ENCODE peak calls at places on chromosome 17, in ten cellular contexts. One of them, this sample, is unnamed.

GRCh38 chr17:31096106-31096436 is 1.3 kb downstream of the NF1 start:
- DNase-seq in CD8-positive, alpha-beta memory T cell: no peak
- DNase-seq in heart left ventricle: no peak
- DNase-seq in SK-N-SH: peak; percentile 42
- DNase-seq in PC-3: peak; percentile 1
- DNase-seq in OCI-LY7: no peak
- DNase-seq in body of pancreas: no peak
- DNase-seq in SJSA1: peak; percentile 44
- DNase-seq in Caco-2: no peak
- DNase-seq in aorta: no peak
- DNase-seq in this sample: peak; percentile 14

GRCh38 chr17:56297142-56297541 is 143.9 kb downstream of the ANKFN1 start:
- DNase-seq in CD8-positive, alpha-beta memory T cell: no peak
- DNase-seq in heart left ventricle: no peak
- DNase-seq in SK-N-SH: no peak
- DNase-seq in PC-3: no peak
- DNase-seq in OCI-LY7: no peak
- DNase-seq in body of pancreas: no peak
- DNase-seq in SJSA1: peak; percentile 87
- DNase-seq in Caco-2: no peak
- DNase-seq in aorta: no peak
- DNase-seq in this sample: peak; percentile 28

GRCh38 chr17:76597156-76598003 is 11.7 kb upstream of the ST6GALNAC2 start:
- DNase-seq in CD8-positive, alpha-beta memory T cell: no peak
- DNase-seq in heart left ventricle: no peak
- DNase-seq in SK-N-SH: no peak
- DNase-seq in PC-3: peak; percentile 42
- DNase-seq in OCI-LY7: peak; percentile 21
- DNase-seq in body of pancreas: peak; percentile 35
- DNase-seq in SJSA1: no peak
- DNase-seq in Caco-2: no peak
- DNase-seq in aorta: peak; percentile 19
- DNase-seq in this sample: no peak

GRCh38 chr17:82234211-82235055 is 5.6 kb downstream of the SLC16A3 start:
- DNase-seq in CD8-positive, alpha-beta memory T cell: no peak
- DNase-seq in heart left ventricle: peak; percentile 62
- DNase-seq in SK-N-SH: no peak
- DNase-seq in PC-3: no peak
- DNase-seq in OCI-LY7: peak; percentile 40
- DNase-seq in body of pancreas: no peak
- DNase-seq in SJSA1: peak; percentile 77
- DNase-seq in Caco-2: peak; percentile 73
- DNase-seq in aorta: no peak
- DNase-seq in this sample: no peak

GRCh38 chr17:56699186-56699895 is 105.8 kb downstream of the NOG start:
- DNase-seq in CD8-positive, alpha-beta memory T cell: no peak
- DNase-seq in heart left ventricle: no peak
- DNase-seq in SK-N-SH: peak; percentile 38
- DNase-seq in PC-3: peak; percentile 100
- DNase-seq in OCI-LY7: no peak
- DNase-seq in body of pancreas: peak; percentile 61
- DNase-seq in SJSA1: peak; percentile 100
- DNase-seq in Caco-2: peak; percentile 88
- DNase-seq in aorta: peak; percentile 80
- DNase-seq in this sample: no peak

GRCh38 chr17:27651411-27652345 is 20.7 kb downstream of the LGALS9 start:
- DNase-seq in CD8-positive, alpha-beta memory T cell: peak; percentile 57
- DNase-seq in heart left ventricle: no peak
- DNase-seq in SK-N-SH: peak; percentile 26
- DNase-seq in PC-3: peak; percentile 61
- DNase-seq in OCI-LY7: peak; percentile 33
- DNase-seq in body of pancreas: peak; percentile 71
- DNase-seq in SJSA1: peak; percentile 13
- DNase-seq in Caco-2: peak; percentile 74
- DNase-seq in aorta: peak; percentile 85
- DNase-seq in this sample: peak; percentile 52

GRCh38 chr17:71071837-71072236 is 902.5 kb downstream of the KCNJ2 start:
- DNase-seq in CD8-positive, alpha-beta memory T cell: no peak
- DNase-seq in heart left ventricle: no peak
- DNase-seq in SK-N-SH: peak; percentile 5
- DNase-seq in PC-3: peak; percentile 100
- DNase-seq in OCI-LY7: no peak
- DNase-seq in body of pancreas: peak; percentile 2
- DNase-seq in SJSA1: peak; percentile 64
- DNase-seq in Caco-2: no peak
- DNase-seq in aorta: no peak
- DNase-seq in this sample: no peak

GRCh38 chr17:76414334-76415295 is 30.2 kb downstream of the SPHK1 start:
- DNase-seq in CD8-positive, alpha-beta memory T cell: no peak
- DNase-seq in heart left ventricle: peak; percentile 91
- DNase-seq in SK-N-SH: peak; percentile 94
- DNase-seq in PC-3: no peak
- DNase-seq in OCI-LY7: no peak
- DNase-seq in body of pancreas: peak; percentile 73
- DNase-seq in SJSA1: no peak
- DNase-seq in Caco-2: no peak
- DNase-seq in aorta: peak; percentile 88
- DNase-seq in this sample: no peak

GRCh38 chr17:21288581-21289017 is 4.1 kb downstream of the MAP2K3 start:
- DNase-seq in CD8-positive, alpha-beta memory T cell: no peak
- DNase-seq in heart left ventricle: no peak
- DNase-seq in SK-N-SH: no peak
- DNase-seq in PC-3: peak; percentile 31
- DNase-seq in OCI-LY7: peak; percentile 81
- DNase-seq in body of pancreas: peak; percentile 44
- DNase-seq in SJSA1: no peak
- DNase-seq in Caco-2: no peak
- DNase-seq in aorta: no peak
- DNase-seq in this sample: no peak

GRCh38 chr17:21286066-21286770 is 1.7 kb downstream of the MAP2K3 start:
- DNase-seq in CD8-positive, alpha-beta memory T cell: no peak
- DNase-seq in heart left ventricle: peak; percentile 90
- DNase-seq in SK-N-SH: peak; percentile 50
- DNase-seq in PC-3: peak; percentile 99
- DNase-seq in OCI-LY7: peak; percentile 58
- DNase-seq in body of pancreas: peak; percentile 96
- DNase-seq in SJSA1: peak; percentile 90
- DNase-seq in Caco-2: peak; percentile 91
- DNase-seq in aorta: peak; percentile 95
- DNase-seq in this sample: no peak

GRCh38 chr17:21287703-21288449 is 3.4 kb downstream of the MAP2K3 start:
- DNase-seq in CD8-positive, alpha-beta memory T cell: peak; percentile 94
- DNase-seq in heart left ventricle: peak; percentile 97
- DNase-seq in SK-N-SH: peak; percentile 43
- DNase-seq in PC-3: peak; percentile 100
- DNase-seq in OCI-LY7: peak; percentile 95
- DNase-seq in body of pancreas: peak; percentile 99
- DNase-seq in SJSA1: peak; percentile 95
- DNase-seq in Caco-2: no peak
- DNase-seq in aorta: peak; percentile 99
- DNase-seq in this sample: peak; percentile 91

GRCh38 chr17:21285164-21286065 is 904 bp downstream of the MAP2K3 start:
- DNase-seq in CD8-positive, alpha-beta memory T cell: no peak
- DNase-seq in heart left ventricle: peak; percentile 71
- DNase-seq in SK-N-SH: peak; percentile 33
- DNase-seq in PC-3: peak; percentile 55
- DNase-seq in OCI-LY7: peak; percentile 34
- DNase-seq in body of pancreas: peak; percentile 52
- DNase-seq in SJSA1: peak; percentile 44
- DNase-seq in Caco-2: no peak
- DNase-seq in aorta: no peak
- DNase-seq in this sample: no peak

DNA sequence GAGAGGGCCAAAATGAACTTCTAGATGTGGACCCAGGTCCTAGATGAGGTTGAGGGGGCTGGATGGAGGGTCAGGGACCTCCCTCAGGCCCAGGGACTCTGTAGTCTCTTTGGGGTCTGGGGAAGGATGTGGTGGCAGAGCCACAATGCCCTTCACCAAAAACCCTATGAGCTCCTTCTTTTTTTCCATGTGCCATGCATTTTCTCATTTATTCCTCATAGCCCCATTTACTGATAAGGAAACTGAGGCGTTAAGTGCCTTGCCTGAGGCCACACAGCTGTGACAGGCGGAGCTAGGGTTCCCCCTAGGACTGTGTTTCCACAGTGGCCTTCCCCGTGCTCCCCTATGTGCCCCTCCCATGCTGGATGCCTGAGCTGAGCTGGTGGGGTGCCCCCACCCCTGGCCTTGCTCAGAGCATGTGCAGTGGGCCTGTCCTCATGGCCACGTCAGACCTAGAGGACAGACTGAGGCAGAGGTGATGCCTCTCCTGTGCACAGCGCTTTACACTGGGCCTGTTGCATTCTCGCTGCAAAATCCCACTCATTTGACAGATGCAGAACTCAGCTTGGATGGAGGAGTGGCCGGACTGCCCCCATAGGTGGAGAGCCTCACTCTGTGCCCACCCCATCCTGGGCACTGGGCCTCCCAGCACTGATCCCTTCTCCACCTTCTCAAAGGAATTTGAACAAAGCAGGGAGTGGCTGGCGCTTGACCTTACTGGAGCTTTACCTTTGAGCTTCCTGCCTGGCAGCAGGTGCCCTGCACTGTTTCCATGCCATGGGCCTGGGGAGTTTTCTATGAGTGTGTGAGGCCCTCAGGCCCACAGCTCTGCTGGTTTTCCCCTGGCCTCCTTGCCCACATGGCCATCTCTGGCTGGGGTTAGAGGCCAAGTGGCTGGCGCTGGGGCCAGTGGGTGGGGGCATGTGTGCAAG is 2.5 kb downstream of the MAP2K3 start:
- DNase-seq in CD8-positive, alpha-beta memory T cell: no peak
- DNase-seq in heart left ventricle: peak; percentile 21
- DNase-seq in SK-N-SH: no peak
- DNase-seq in PC-3: peak; percentile 78
- DNase-seq in OCI-LY7: peak; percentile 29
- DNase-seq in body of pancreas: peak; percentile 70
- DNase-seq in SJSA1: no peak
- DNase-seq in Caco-2: no peak
- DNase-seq in aorta: no peak
- DNase-seq in this sample: no peak
- H3K4me1 ChIP-seq in CD8-positive, alpha-beta memory T cell: peaks cover 46% of the 10 kb centered on the region
- H3K4me1 ChIP-seq in heart left ventricle: peaks cover 61% of the 10 kb centered on the region
- H3K4me1 ChIP-seq in SK-N-SH: peaks cover 63% of the 10 kb centered on the region
- H3K4me1 ChIP-seq in PC-3: peaks cover 52% of the 10 kb centered on the region
- H3K4me1 ChIP-seq in OCI-LY7: peaks cover 47% of the 10 kb centered on the region
- H3K4me1 ChIP-seq in body of pancreas: peaks cover 66% of the 10 kb centered on the region
- H3K4me1 ChIP-seq in SJSA1: peaks cover 50% of the 10 kb centered on the region
- H3K4me1 ChIP-seq in Caco-2: peaks cover 22% of the 10 kb centered on the region
- H3K4me1 ChIP-seq in aorta: peaks cover 3% of the 10 kb centered on the region
- H3K4me1 ChIP-seq in this sample: peaks cover 36% of the 10 kb centered on the region

GRCh38 chr17:4785311-4786110 is 653 bp downstream of the VMO1 start:
- DNase-seq in CD8-positive, alpha-beta memory T cell: no peak
- DNase-seq in heart left ventricle: no peak
- DNase-seq in SK-N-SH: peak; percentile 33
- DNase-seq in PC-3: no peak
- DNase-seq in OCI-LY7: no peak
- DNase-seq in body of pancreas: no peak
- DNase-seq in SJSA1: no peak
- DNase-seq in Caco-2: no peak
- DNase-seq in aorta: no peak
- DNase-seq in this sample: no peak
- H3K4me3 ChIP-seq in CD8-positive, alpha-beta memory T cell: no peak overlapping the region
- H3K4me3 ChIP-seq in heart left ventricle: no peak overlapping the region
- H3K4me3 ChIP-seq in SK-N-SH: no peak overlapping the region
- H3K4me3 ChIP-seq in PC-3: peak overlapping the region; percentile 39
- H3K4me3 ChIP-seq in OCI-LY7: no peak overlapping the region
- H3K4me3 ChIP-seq in body of pancreas: no peak overlapping the region
- H3K4me3 ChIP-seq in SJSA1: no peak overlapping the region
- H3K4me3 ChIP-seq in Caco-2: no peak overlapping the region
- H3K4me3 ChIP-seq in aorta: no peak overlapping the region
- H3K4me3 ChIP-seq in this sample: no peak overlapping the region

GRCh38 chr17:19296786-19297778 is 59.9 kb downstream of the EPN2 start:
- DNase-seq in CD8-positive, alpha-beta memory T cell: no peak
- DNase-seq in heart left ventricle: no peak
- DNase-seq in SK-N-SH: no peak
- DNase-seq in PC-3: no peak
- DNase-seq in OCI-LY7: no peak
- DNase-seq in body of pancreas: no peak
- DNase-seq in SJSA1: no peak
- DNase-seq in Caco-2: no peak
- DNase-seq in aorta: no peak
- DNase-seq in this sample: no peak

GRCh38 chr17:19299866-19300265 is 62.7 kb downstream of the B9D1 start:
- DNase-seq in CD8-positive, alpha-beta memory T cell: no peak
- DNase-seq in heart left ventricle: no peak
- DNase-seq in SK-N-SH: no peak
- DNase-seq in PC-3: no peak
- DNase-seq in OCI-LY7: no peak
- DNase-seq in body of pancreas: no peak
- DNase-seq in SJSA1: no peak
- DNase-seq in Caco-2: no peak
- DNase-seq in aorta: peak; percentile 41
- DNase-seq in this sample: no peak

GRCh38 chr17:19298561-19299213 is 61.5 kb downstream of the EPN2 start:
- DNase-seq in CD8-positive, alpha-beta memory T cell: no peak
- DNase-seq in heart left ventricle: no peak
- DNase-seq in SK-N-SH: no peak
- DNase-seq in PC-3: no peak
- DNase-seq in OCI-LY7: no peak
- DNase-seq in body of pancreas: no peak
- DNase-seq in SJSA1: no peak
- DNase-seq in Caco-2: no peak
- DNase-seq in aorta: no peak
- DNase-seq in this sample: no peak

GRCh38 chr17:19301274-19301946 is 61.1 kb downstream of the B9D1 start:
- DNase-seq in CD8-positive, alpha-beta memory T cell: no peak
- DNase-seq in heart left ventricle: no peak
- DNase-seq in SK-N-SH: no peak
- DNase-seq in PC-3: no peak
- DNase-seq in OCI-LY7: no peak
- DNase-seq in body of pancreas: no peak
- DNase-seq in SJSA1: no peak
- DNase-seq in Caco-2: no peak
- DNase-seq in aorta: no peak
- DNase-seq in this sample: no peak

GRCh38 chr17:19299214-19299747 is 62.1 kb downstream of the EPN2 start:
- DNase-seq in CD8-positive, alpha-beta memory T cell: no peak
- DNase-seq in heart left ventricle: no peak
- DNase-seq in SK-N-SH: no peak
- DNase-seq in PC-3: no peak
- DNase-seq in OCI-LY7: no peak
- DNase-seq in body of pancreas: no peak
- DNase-seq in SJSA1: no peak
- DNase-seq in Caco-2: no peak
- DNase-seq in aorta: peak; percentile 59
- DNase-seq in this sample: no peak
- H3K4me1 ChIP-seq in CD8-positive, alpha-beta memory T cell: no peaks in the 10 kb centered on the region
- H3K4me1 ChIP-seq in heart left ventricle: peaks cover 50% of the 10 kb centered on the region
- H3K4me1 ChIP-seq in SK-N-SH: peaks cover 5% of the 10 kb centered on the region
- H3K4me1 ChIP-seq in PC-3: no peaks in the 10 kb centered on the region
- H3K4me1 ChIP-seq in OCI-LY7: peaks cover 41% of the 10 kb centered on the region
- H3K4me1 ChIP-seq in body of pancreas: peaks cover 3% of the 10 kb centered on the region
- H3K4me1 ChIP-seq in SJSA1: peaks cover 11% of the 10 kb centered on the region
- H3K4me1 ChIP-seq in Caco-2: no peaks in the 10 kb centered on the region
- H3K4me1 ChIP-seq in aorta: no peaks in the 10 kb centered on the region
- H3K4me1 ChIP-seq in this sample: no peaks in the 10 kb centered on the region

GRCh38 chr17:38656959-38657823 is 17.6 kb downstream of the EPOP start:
- DNase-seq in CD8-positive, alpha-beta memory T cell: no peak
- DNase-seq in heart left ventricle: no peak
- DNase-seq in SK-N-SH: no peak
- DNase-seq in PC-3: no peak
- DNase-seq in OCI-LY7: peak; percentile 70
- DNase-seq in body of pancreas: peak; percentile 27
- DNase-seq in SJSA1: no peak
- DNase-seq in Caco-2: peak; percentile 84
- DNase-seq in aorta: peak; percentile 61
- DNase-seq in this sample: no peak

GRCh38 chr17:38658741-38659345 is 15.9 kb downstream of the EPOP start:
- DNase-seq in CD8-positive, alpha-beta memory T cell: no peak
- DNase-seq in heart left ventricle: peak; percentile 62
- DNase-seq in SK-N-SH: no peak
- DNase-seq in PC-3: no peak
- DNase-seq in OCI-LY7: no peak
- DNase-seq in body of pancreas: no peak
- DNase-seq in SJSA1: no peak
- DNase-seq in Caco-2: no peak
- DNase-seq in aorta: peak; percentile 69
- DNase-seq in this sample: no peak

GRCh38 chr17:38657824-38658740 is 16.7 kb downstream of the EPOP start:
- DNase-seq in CD8-positive, alpha-beta memory T cell: no peak
- DNase-seq in heart left ventricle: no peak
- DNase-seq in SK-N-SH: no peak
- DNase-seq in PC-3: no peak
- DNase-seq in OCI-LY7: no peak
- DNase-seq in body of pancreas: no peak
- DNase-seq in SJSA1: no peak
- DNase-seq in Caco-2: no peak
- DNase-seq in aorta: peak; percentile 51
- DNase-seq in this sample: no peak

GRCh38 chr17:38654411-38655398 is 20.1 kb downstream of the EPOP start:
- DNase-seq in CD8-positive, alpha-beta memory T cell: no peak
- DNase-seq in heart left ventricle: no peak
- DNase-seq in SK-N-SH: no peak
- DNase-seq in PC-3: no peak
- DNase-seq in OCI-LY7: no peak
- DNase-seq in body of pancreas: no peak
- DNase-seq in SJSA1: no peak
- DNase-seq in Caco-2: no peak
- DNase-seq in aorta: peak; percentile 21
- DNase-seq in this sample: no peak

DNA sequence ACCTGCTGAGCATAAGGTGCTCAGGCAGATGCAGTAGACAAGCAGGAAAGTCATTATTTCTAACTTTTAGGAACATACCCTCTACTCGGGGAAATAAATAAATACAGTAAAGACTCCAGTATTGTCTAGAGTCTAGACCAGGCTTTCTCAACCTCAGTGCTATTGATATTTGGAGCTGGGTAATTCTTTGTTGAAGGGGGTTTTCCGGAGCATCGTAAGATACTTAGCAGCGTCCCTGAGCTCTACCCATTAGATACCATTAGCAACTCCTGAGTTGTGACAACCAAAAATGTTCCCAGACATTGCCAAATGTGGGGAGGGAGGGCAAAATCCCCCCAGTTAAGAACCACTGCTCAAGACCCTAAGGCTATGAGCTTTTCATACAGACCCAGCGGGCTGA is 21.1 kb downstream of the EPOP start:
- DNase-seq in CD8-positive, alpha-beta memory T cell: no peak
- DNase-seq in heart left ventricle: no peak
- DNase-seq in SK-N-SH: no peak
- DNase-seq in PC-3: no peak
- DNase-seq in OCI-LY7: no peak
- DNase-seq in body of pancreas: no peak
- DNase-seq in SJSA1: no peak
- DNase-seq in Caco-2: no peak
- DNase-seq in aorta: no peak
- DNase-seq in this sample: no peak
- H3K4me3 ChIP-seq in CD8-positive, alpha-beta memory T cell: no peak overlapping the region
- H3K4me3 ChIP-seq in heart left ventricle: no peak overlapping the region
- H3K4me3 ChIP-seq in SK-N-SH: no peak overlapping the region
- H3K4me3 ChIP-seq in PC-3: no peak overlapping the region
- H3K4me3 ChIP-seq in OCI-LY7: no peak overlapping the region
- H3K4me3 ChIP-seq in body of pancreas: no peak overlapping the region
- H3K4me3 ChIP-seq in SJSA1: no peak overlapping the region
- H3K4me3 ChIP-seq in Caco-2: no peak overlapping the region
- H3K4me3 ChIP-seq in aorta: no peak overlapping the region
- H3K4me3 ChIP-seq in this sample: no peak overlapping the region